ENCODE peak calls at places on chromosomes 3 and 15, in five cellular contexts. One of them, this sample, is unnamed.

GRCh38 chr15:81296673-81297072 is 27.3 kb downstream of the STARD5 start:
- DNase-seq in CD4-positive, alpha-beta memory T cell: peak; percentile 79
- DNase-seq in KBM-7: peak; percentile 98
- DNase-seq in tibial artery: peak; percentile 62
- DNase-seq in M059J: no peak
- DNase-seq in this sample: peak; percentile 84

GRCh38 chr3:82132210-82133069 is 371.0 kb upstream of the GBE1 start:
- DNase-seq in CD4-positive, alpha-beta memory T cell: no peak
- DNase-seq in KBM-7: no peak
- DNase-seq in tibial artery: no peak
- DNase-seq in M059J: no peak
- DNase-seq in this sample: no peak

GRCh38 chr3:3799173-3800075 is at the start of gene LRRN1:
- DNase-seq in CD4-positive, alpha-beta memory T cell: no peak
- DNase-seq in KBM-7: peak; percentile 7
- DNase-seq in tibial artery: peak; percentile 24
- DNase-seq in M059J: peak; percentile 3
- DNase-seq in this sample: peak; percentile 49

GRCh38 chr15:99618941-99619411 is 53.2 kb downstream of the MEF2A start:
- DNase-seq in CD4-positive, alpha-beta memory T cell: no peak
- DNase-seq in KBM-7: no peak
- DNase-seq in tibial artery: no peak
- DNase-seq in M059J: no peak
- DNase-seq in this sample: no peak

GRCh38 chr3:188890572-188891270 is 281.1 kb upstream of the TPRG1 start:
- DNase-seq in CD4-positive, alpha-beta memory T cell: no peak
- DNase-seq in KBM-7: no peak
- DNase-seq in tibial artery: no peak
- DNase-seq in M059J: no peak
- DNase-seq in this sample: no peak

GRCh38 chr3:101466465-101467309 is 46.3 kb downstream of the SENP7 start:
- DNase-seq in CD4-positive, alpha-beta memory T cell: peak; percentile 31
- DNase-seq in KBM-7: no peak
- DNase-seq in tibial artery: no peak
- DNase-seq in M059J: no peak
- DNase-seq in this sample: no peak

GRCh38 chr3:8970971-8971589 is 7.8 kb upstream of the RAD18 start:
- DNase-seq in CD4-positive, alpha-beta memory T cell: peak; percentile 78
- DNase-seq in KBM-7: peak; percentile 73
- DNase-seq in tibial artery: peak; percentile 54
- DNase-seq in M059J: peak; percentile 53
- DNase-seq in this sample: peak; percentile 63

GRCh38 chr3:69294014-69294771 is 91.7 kb downstream of the FRMD4B start:
- DNase-seq in CD4-positive, alpha-beta memory T cell: no peak
- DNase-seq in KBM-7: no peak
- DNase-seq in tibial artery: no peak
- DNase-seq in M059J: peak; percentile 64
- DNase-seq in this sample: no peak

GRCh38 chr15:100559330-100559729 is 30.6 kb upstream of the CERS3 start:
- DNase-seq in CD4-positive, alpha-beta memory T cell: no peak
- DNase-seq in KBM-7: no peak
- DNase-seq in tibial artery: peak; percentile 73
- DNase-seq in M059J: peak; percentile 7
- DNase-seq in this sample: no peak

GRCh38 chr15:52379395-52380111 is 83.9 kb upstream of the MYO5C start:
- DNase-seq in CD4-positive, alpha-beta memory T cell: peak; percentile 3
- DNase-seq in KBM-7: no peak
- DNase-seq in tibial artery: no peak
- DNase-seq in M059J: no peak
- DNase-seq in this sample: no peak

GRCh38 chr3:127589600-127590281 is 792 bp downstream of the TPRA1 start:
- DNase-seq in CD4-positive, alpha-beta memory T cell: no peak
- DNase-seq in KBM-7: peak; percentile 20
- DNase-seq in tibial artery: no peak
- DNase-seq in M059J: no peak
- DNase-seq in this sample: no peak

GRCh38 chr3:87901141-87901540 is 157.7 kb downstream of the CGGBP1 start:
- DNase-seq in CD4-positive, alpha-beta memory T cell: no peak
- DNase-seq in KBM-7: no peak
- DNase-seq in tibial artery: no peak
- DNase-seq in M059J: no peak
- DNase-seq in this sample: no peak

GRCh38 chr3:177199206-177199765 is 2.0 kb upstream of the TBL1XR1 start:
- DNase-seq in CD4-positive, alpha-beta memory T cell: no peak
- DNase-seq in KBM-7: no peak
- DNase-seq in tibial artery: no peak
- DNase-seq in M059J: no peak
- DNase-seq in this sample: peak; percentile 14

GRCh38 chr15:85475317-85475701 is 94.9 kb downstream of the AKAP13 start:
- DNase-seq in CD4-positive, alpha-beta memory T cell: no peak
- DNase-seq in KBM-7: peak; percentile 96
- DNase-seq in tibial artery: no peak
- DNase-seq in M059J: no peak
- DNase-seq in this sample: no peak

GRCh38 chr3:141203866-141204265 is 27.8 kb upstream of the PXYLP1 start:
- DNase-seq in CD4-positive, alpha-beta memory T cell: no peak
- DNase-seq in KBM-7: no peak
- DNase-seq in tibial artery: no peak
- DNase-seq in M059J: no peak
- DNase-seq in this sample: no peak

GRCh38 chr3:171122212-171122611 is 95.7 kb upstream of the SLC2A2 start:
- DNase-seq in CD4-positive, alpha-beta memory T cell: no peak
- DNase-seq in KBM-7: no peak
- DNase-seq in tibial artery: no peak
- DNase-seq in M059J: no peak
- DNase-seq in this sample: no peak

GRCh38 chr3:132448211-132448961 is 31.1 kb downstream of the DNAJC13 start:
- DNase-seq in CD4-positive, alpha-beta memory T cell: no peak
- DNase-seq in KBM-7: no peak
- DNase-seq in tibial artery: peak; percentile 75
- DNase-seq in M059J: peak; percentile 18
- DNase-seq in this sample: no peak

GRCh38 chr3:101962055-101962454 is 112.7 kb downstream of the NFKBIZ start:
- DNase-seq in CD4-positive, alpha-beta memory T cell: no peak
- DNase-seq in KBM-7: no peak
- DNase-seq in tibial artery: no peak
- DNase-seq in M059J: peak; percentile 68
- DNase-seq in this sample: no peak

GRCh38 chr3:189690237-189690636 is 59.0 kb downstream of the TP63 start:
- DNase-seq in CD4-positive, alpha-beta memory T cell: no peak
- DNase-seq in KBM-7: no peak
- DNase-seq in tibial artery: no peak
- DNase-seq in M059J: no peak
- DNase-seq in this sample: no peak

GRCh38 chr3:23099677-23100076 is 103.5 kb upstream of the UBE2E2 start:
- DNase-seq in CD4-positive, alpha-beta memory T cell: no peak
- DNase-seq in KBM-7: no peak
- DNase-seq in tibial artery: no peak
- DNase-seq in M059J: no peak
- DNase-seq in this sample: no peak

GRCh38 chr3:40292637-40293036 is 16.9 kb upstream of the EIF1B start:
- DNase-seq in CD4-positive, alpha-beta memory T cell: no peak
- DNase-seq in KBM-7: no peak
- DNase-seq in tibial artery: no peak
- DNase-seq in M059J: no peak
- DNase-seq in this sample: no peak

GRCh38 chr15:43370310-43370974 is 401 bp downstream of the ZSCAN29 start:
- DNase-seq in CD4-positive, alpha-beta memory T cell: no peak
- DNase-seq in KBM-7: peak; percentile 44
- DNase-seq in tibial artery: peak; percentile 22
- DNase-seq in M059J: peak; percentile 39
- DNase-seq in this sample: no peak

GRCh38 chr15:38672814-38673292 is 108.2 kb upstream of the RASGRP1 start:
- DNase-seq in CD4-positive, alpha-beta memory T cell: no peak
- DNase-seq in KBM-7: no peak
- DNase-seq in tibial artery: no peak
- DNase-seq in M059J: no peak
- DNase-seq in this sample: no peak

GRCh38 chr3:53253707-53254106 is 2.1 kb downstream of the TKT start:
- DNase-seq in CD4-positive, alpha-beta memory T cell: no peak
- DNase-seq in KBM-7: no peak
- DNase-seq in tibial artery: no peak
- DNase-seq in M059J: no peak
- DNase-seq in this sample: no peak

This sample was measured in immature natural killer cell.